ENCODE peak calls at places on chromosomes 1 and 21, in eight cellular contexts. Z, L, C, N, B, O, I and F are unnamed samples.

GRCh38 chr21:28554660-28555475 is 437.8 kb downstream of the LTN1 start:
- DNase-seq in N (no peak), O (no peak), I (no peak), Z (peak; percentile 70), C (no peak), L (no peak), B (peak; percentile 58), F (no peak)

GRCh38 chr1:158496379-158496778 is 24.4 kb downstream of the OR10R2 start:
- DNase-seq in C (peak; percentile 7), N (no peak), L (no peak), Z (peak; percentile 3), B (peak; percentile 2), I (no peak), O (no peak), F (no peak)

GRCh38 chr1:197464039-197464438 is 196.0 kb downstream of the CRB1 start:
- DNase-seq in Z (peak; percentile 93), N (no peak), C (no peak), I (peak; percentile 26), O (no peak), B (peak; percentile 83), L (peak; percentile 97), F (peak; percentile 66)

GRCh38 chr1:61591316-61591715 is 133.6 kb downstream of the TM2D1 start:
- DNase-seq in B (no peak), C (no peak), Z (no peak), L (no peak), O (no peak), N (no peak), I (no peak), F (no peak)

GRCh38 chr1:44907909-44908308 is 64.9 kb upstream of the PTCH2 start:
- DNase-seq in Z (no peak), I (no peak), O (no peak), B (no peak), N (no peak), L (peak; percentile 20), C (no peak), F (no peak)

GRCh38 chr1:42682739-42683529 is 716 bp downstream of the YBX1 start:
- DNase-seq in B (peak; percentile 77), N (peak; percentile 23), L (peak; percentile 79), Z (peak; percentile 81), O (peak; percentile 88), C (peak; percentile 87), I (peak; percentile 83), F (peak; percentile 53)

GRCh38 chr1:111204211-111204883 is 3.9 kb upstream of the DENND2D start:
- DNase-seq in I (no peak), B (no peak), O (no peak), Z (no peak), L (no peak), C (peak; percentile 82), N (no peak), F (no peak)

GRCh38 chr21:15221799-15222386 is 157.1 kb upstream of the NRIP1 start:
- DNase-seq in N (peak; percentile 24), O (no peak), Z (peak; percentile 53), I (peak; percentile 74), B (peak; percentile 86), C (no peak), L (peak; percentile 77), F (peak; percentile 36)

GRCh38 chr1:11285883-11286734 is 13.1 kb downstream of the UBIAD1 start:
- DNase-seq in C (no peak), B (peak; percentile 23), Z (no peak), L (peak; percentile 65), I (no peak), O (no peak), N (peak; percentile 26), F (no peak)

GRCh38 chr1:215484111-215484914 is 82.8 kb upstream of the KCTD3 start:
- DNase-seq in N (no peak), B (no peak), I (no peak), O (no peak), Z (peak; percentile 48), C (no peak), L (no peak), F (no peak)

GRCh38 chr21:39083377-39084008 is 99.8 kb downstream of the PSMG1 start:
- DNase-seq in B (peak; percentile 50), I (no peak), Z (peak; percentile 54), N (no peak), C (no peak), O (no peak), L (peak; percentile 56), F (no peak)

GRCh38 chr1:219555031-219555667 is 57.8 kb downstream of the ZC3H11B start:
- DNase-seq in Z (no peak), L (peak; percentile 16), C (no peak), I (no peak), N (no peak), B (peak; percentile 66), O (no peak), F (no peak)

GRCh38 chr1:180213401-180214177 is 16.5 kb upstream of the LHX4 start:
- DNase-seq in B (no peak), L (peak; percentile 45), I (no peak), C (peak; percentile 72), N (no peak), Z (no peak), O (peak; percentile 58), F (no peak)